ENCODE peak calls at places on chromosomes 16 and 17, in ten cellular contexts. R, M, G, V, Z, P, O, D, H and I are unnamed samples.
A peak's percentile ranks its signal among the peaks of the same experiment; 100 is the strongest.

GRCh38 chr16:12532871-12533610 is 270.6 kb downstream of the CPPED1 start:
- DNase-seq in R (no peak), M (no peak), G (no peak), V (no peak), Z (no peak), P (no peak), O (peak; percentile 63), D (no peak), H (no peak), I (no peak)

GRCh38 chr17:81329279-81329926 is 34.3 kb upstream of the SLC38A10 start:
- DNase-seq in R (peak; percentile 86), M (peak; percentile 59), G (no peak), V (no peak), Z (peak; percentile 94), P (peak; percentile 82), O (no peak), D (peak; percentile 94), H (peak; percentile 79), I (peak; percentile 66)

GRCh38 chr17:304461-304860 is 48.1 kb downstream of the RPH3AL start:
- DNase-seq in R (no peak), M (no peak), G (no peak), V (no peak), Z (no peak), P (no peak), O (no peak), D (no peak), H (no peak), I (no peak)

GRCh38 chr17:64171041-64171440 is 41.1 kb upstream of the ERN1 start:
- DNase-seq in R (no peak), M (no peak), G (no peak), V (no peak), Z (no peak), P (no peak), O (no peak), D (no peak), H (no peak), I (no peak)

GRCh38 chr16:56999409-57000270 is 10.3 kb downstream of the NLRC5 start:
- DNase-seq in R (no peak), M (no peak), G (peak; percentile 74), V (no peak), Z (no peak), P (no peak), O (no peak), D (no peak), H (no peak), I (peak; percentile 63)

GRCh38 chr17:2822358-2822757 is 26.1 kb downstream of the RAP1GAP2 start:
- DNase-seq in R (no peak), M (no peak), G (no peak), V (no peak), Z (no peak), P (no peak), O (no peak), D (no peak), H (no peak), I (no peak)

GRCh38 chr17:64216030-64216384 is 47.1 kb downstream of the TEX2 start:
- DNase-seq in R (no peak), M (no peak), G (no peak), V (no peak), Z (no peak), P (no peak), O (no peak), D (no peak), H (no peak), I (no peak)

GRCh38 chr16:85761866-85762265 is 11.0 kb upstream of the C16orf74 start:
- DNase-seq in R (no peak), M (no peak), G (no peak), V (no peak), Z (no peak), P (no peak), O (no peak), D (no peak), H (no peak), I (no peak)

GRCh38 chr17:42775534-42776098 is 2.4 kb downstream of the VPS25 start:
- DNase-seq in R (no peak), M (no peak), G (peak; percentile 8), V (no peak), Z (no peak), P (no peak), O (no peak), D (no peak), H (no peak), I (no peak)

GRCh38 chr17:42774066-42774750 is 959 bp downstream of the VPS25 start:
- DNase-seq in R (no peak), M (no peak), G (no peak), V (no peak), Z (no peak), P (no peak), O (no peak), D (no peak), H (no peak), I (no peak)

GRCh38 chr17:42772945-42773289 is 332 bp upstream of the VPS25 start:
- DNase-seq in R (no peak), M (no peak), G (no peak), V (no peak), Z (no peak), P (no peak), O (no peak), D (no peak), H (no peak), I (no peak)

GRCh38 chr17:42778570-42778969 is 1.8 kb upstream of the WNK4 start:
- DNase-seq in R (no peak), M (no peak), G (peak; percentile 18), V (no peak), Z (no peak), P (no peak), O (no peak), D (no peak), H (no peak), I (no peak)

DNA sequence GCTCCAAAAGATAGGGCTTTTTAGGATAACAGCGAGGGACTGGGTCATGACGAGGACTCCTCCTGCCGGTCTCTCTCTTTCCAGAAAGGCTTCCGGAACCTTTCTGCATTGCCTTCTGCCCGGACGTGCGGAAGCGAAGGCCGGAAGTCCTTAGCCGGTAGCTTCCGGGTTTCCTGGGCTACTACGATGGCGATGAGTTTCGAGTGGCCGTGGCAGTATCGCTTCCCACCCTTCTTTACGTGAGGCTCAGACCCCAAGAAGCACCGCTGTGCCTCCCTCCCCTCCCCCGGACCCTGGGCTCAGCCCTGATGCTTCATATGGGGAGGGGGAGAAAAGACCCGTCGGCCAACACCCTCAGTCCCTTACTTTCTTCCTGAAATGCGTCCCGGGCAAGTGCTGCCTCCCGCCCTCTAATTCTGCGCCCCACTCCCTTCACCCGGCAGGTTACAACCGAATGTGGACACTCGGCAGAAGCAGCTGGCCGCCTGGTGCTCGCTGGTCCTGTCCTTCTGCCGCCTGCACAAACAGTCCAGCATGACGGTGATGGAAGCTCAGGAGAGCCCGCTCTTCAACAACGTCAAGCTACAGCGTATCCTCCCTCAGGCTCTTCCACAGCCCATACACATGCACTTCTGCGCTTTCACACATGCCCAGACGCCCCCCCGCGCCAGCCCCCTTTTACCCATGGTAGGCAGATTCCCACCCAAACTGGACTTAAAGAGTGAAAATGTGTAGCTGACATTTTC is at the start of gene VPS25:
- DNase-seq in R (no peak), M (peak; percentile 43), G (peak; percentile 93), V (no peak), Z (peak; percentile 73), P (peak; percentile 86), O (peak; percentile 84), D (peak; percentile 87), H (peak; percentile 64), I (peak; percentile 88)
- TF ChIP-seq CTCF in R (peak; percentile 24), M (peak; percentile 31), G (no peak), V (no peak), Z (peak; percentile 30), P (no peak), O (no peak), D (no peak), H (peak; percentile 36), I (no peak)

DNA sequence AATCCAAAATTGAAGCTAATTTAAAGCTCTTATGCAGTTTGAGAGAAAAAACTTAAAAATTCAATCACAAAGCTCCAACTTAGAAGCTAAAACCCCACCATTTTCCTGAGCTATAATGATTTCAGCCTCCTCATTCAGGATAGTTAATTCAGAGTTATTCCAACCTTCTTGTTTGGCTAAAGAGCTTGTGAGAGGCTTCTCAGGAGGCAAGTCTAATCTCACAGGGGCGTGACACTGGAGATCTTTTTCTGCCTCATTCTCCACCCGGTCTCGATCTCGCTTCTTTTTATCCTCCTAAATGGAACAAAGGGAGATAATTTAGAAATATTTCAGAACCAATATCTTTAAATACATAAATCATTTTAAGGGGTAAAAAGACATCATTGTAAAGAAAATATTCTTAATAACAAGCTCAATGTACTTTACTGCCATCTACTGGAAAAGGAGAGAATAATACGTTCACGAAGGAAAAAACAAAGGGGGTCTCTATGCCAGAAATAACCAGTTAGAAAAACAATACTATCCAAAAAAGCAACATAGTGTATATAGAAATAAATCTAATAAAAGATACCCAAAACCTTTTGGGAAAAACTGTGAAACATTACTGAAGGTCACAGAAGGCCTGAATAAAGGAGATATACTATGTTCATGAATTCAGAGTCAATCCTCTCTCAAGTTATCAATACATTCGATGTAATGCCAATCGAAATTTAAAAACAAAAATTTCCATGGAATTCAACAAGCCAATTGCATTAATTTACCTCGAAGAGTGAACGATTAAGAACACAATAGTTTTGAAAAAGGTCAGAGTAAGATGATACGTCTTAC is 13.9 kb downstream of the BRD7 start:
- DNase-seq in R (no peak), M (no peak), G (no peak), V (no peak), Z (no peak), P (no peak), O (no peak), D (no peak), H (no peak), I (no peak)
- TF ChIP-seq CTCF in R (peak; percentile 84), M (peak; percentile 49), G (peak; percentile 70), V (peak; percentile 52), Z (peak; percentile 56), P (peak; percentile 74), O (peak; percentile 94), D (peak; percentile 71), H (peak; percentile 61), I (peak; percentile 16)

GRCh38 chr16:18805257-18805773 is 4.0 kb upstream of the ARL6IP1 start:
- DNase-seq in R (no peak), M (no peak), G (no peak), V (no peak), Z (no peak), P (no peak), O (no peak), D (no peak), H (no peak), I (no peak)

GRCh38 chr16:18804540-18804939 is 3.2 kb upstream of the ARL6IP1 start:
- DNase-seq in R (no peak), M (no peak), G (no peak), V (no peak), Z (no peak), P (no peak), O (no peak), D (no peak), H (no peak), I (no peak)

GRCh38 chr16:18802755-18803218 is 1.4 kb upstream of the ARL6IP1 start:
- DNase-seq in R (no peak), M (no peak), G (no peak), V (no peak), Z (no peak), P (no peak), O (no peak), D (no peak), H (no peak), I (no peak)

GRCh38 chr16:18801197-18801972 is at the start of gene ARL6IP1:
- DNase-seq in R (peak; percentile 98), M (peak; percentile 98), G (peak; percentile 99), V (peak; percentile 96), Z (peak; percentile 99), P (peak; percentile 100), O (peak; percentile 99), D (peak; percentile 99), H (peak; percentile 99), I (peak; percentile 99)

GRCh38 chr16:18803569-18804462 is 2.5 kb upstream of the ARL6IP1 start:
- DNase-seq in R (no peak), M (no peak), G (no peak), V (no peak), Z (no peak), P (no peak), O (no peak), D (no peak), H (no peak), I (peak; percentile 23)
- TF ChIP-seq CTCF in R (no peak), M (no peak), G (no peak), V (no peak), Z (no peak), P (no peak), O (no peak), D (no peak), H (no peak), I (no peak)

GRCh38 chr16:28932339-28933141 is 769 bp downstream of the CD19 start:
- DNase-seq in R (no peak), M (no peak), G (no peak), V (no peak), Z (no peak), P (no peak), O (no peak), D (no peak), H (no peak), I (no peak)
- TF ChIP-seq CTCF in R (no peak), M (no peak), G (no peak), V (no peak), Z (no peak), P (no peak), O (no peak), D (no peak), H (no peak), I (no peak)